ENCODE peak calls at places on chromosome 19, in four cellular contexts. O, S, N and T are unnamed samples.

GRCh38 chr19:39178296-39179006 is 18.3 kb upstream of the NCCRP1 start:
- DNase-seq in O (no peak), S (no peak), N (no peak), T (no peak)

GRCh38 chr19:14582894-14583340 is at the start of gene CLEC17A:
- DNase-seq in O (no peak), S (no peak), N (no peak), T (no peak)

GRCh38 chr19:2503521-2504109 is 27.7 kb downstream of the GADD45B start:
- DNase-seq in O (no peak), S (no peak), N (no peak), T (peak)

GRCh38 chr19:31113250-31113685 is 236.0 kb downstream of the TSHZ3 start:
- DNase-seq in O (no peak), S (no peak), N (no peak), T (no peak)

GRCh38 chr19:35851213-35852028 is 883 bp downstream of the NPHS1 start:
- DNase-seq in O (no peak), S (no peak), N (no peak), T (no peak)

GRCh38 chr19:12496480-12496879 is 11.9 kb upstream of the ZNF709 start:
- DNase-seq in O (no peak), S (no peak), N (no peak), T (no peak)

GRCh38 chr19:16076154-16076957 is at the start of gene TPM4:
- DNase-seq in O (peak), S (peak), N (peak), T (peak)

GRCh38 chr19:5697890-5698634 is 8.0 kb downstream of the RPL36 start:
- DNase-seq in O (no peak), S (no peak), N (no peak), T (no peak)

GRCh38 chr19:47035127-47035494 is 13.3 kb downstream of the TMEM160 start:
- DNase-seq in O (no peak), S (no peak), N (no peak), T (no peak)

GRCh38 chr19:35013047-35013819 is 13.1 kb downstream of the GRAMD1A start:
- DNase-seq in O (peak), S (peak), N (no peak), T (peak)

GRCh38 chr19:934865-935422 is 9.1 kb downstream of the ARID3A start:
- DNase-seq in O (peak), S (peak), N (no peak), T (no peak)

GRCh38 chr19:933553-933882 is 7.7 kb downstream of the ARID3A start:
- DNase-seq in O (no peak), S (no peak), N (no peak), T (no peak)

GRCh38 chr19:936175-936546 is 10.3 kb downstream of the ARID3A start:
- DNase-seq in O (no peak), S (no peak), N (no peak), T (no peak)

GRCh38 chr19:932647-933552 is 7.1 kb downstream of the ARID3A start:
- DNase-seq in O (peak), S (peak), N (no peak), T (peak)

DNA sequence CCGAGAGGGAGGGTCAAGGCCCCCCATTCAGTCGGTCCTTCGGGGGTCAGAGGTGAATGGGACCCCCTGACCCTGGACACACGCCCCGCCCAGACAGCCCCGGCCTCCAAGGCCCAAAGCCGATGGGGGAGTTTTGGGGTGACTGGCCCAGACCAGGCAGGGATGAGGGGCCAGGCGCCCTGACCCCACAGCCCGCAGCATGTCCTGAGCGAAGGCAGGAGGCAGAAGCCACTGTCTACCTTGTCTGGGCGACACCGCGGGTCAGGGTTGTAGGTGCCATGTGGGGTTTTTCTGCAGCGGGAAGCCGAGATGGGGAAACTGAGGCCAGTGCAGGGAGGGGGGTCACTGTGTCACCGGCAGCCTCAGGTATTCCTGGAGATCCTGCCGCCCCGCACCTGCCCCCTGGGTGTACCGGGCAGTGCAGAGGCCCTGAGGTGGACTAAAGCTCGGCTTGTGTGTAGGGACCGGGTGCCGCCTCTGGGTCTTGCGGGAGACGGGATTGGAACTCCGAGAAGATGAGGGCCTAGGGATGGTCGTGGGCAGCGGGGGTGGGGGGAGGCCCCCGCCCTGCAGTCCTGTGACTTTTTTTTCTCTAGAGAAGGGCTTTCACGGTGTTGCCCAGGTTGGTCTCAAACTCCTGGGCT is 8.5 kb downstream of the ARID3A start:
- DNase-seq in O (no peak), S (no peak), N (no peak), T (no peak)
- H3K27ac ChIP-seq in O (peak), S (peak), N (peak), T (no peak)

DNA sequence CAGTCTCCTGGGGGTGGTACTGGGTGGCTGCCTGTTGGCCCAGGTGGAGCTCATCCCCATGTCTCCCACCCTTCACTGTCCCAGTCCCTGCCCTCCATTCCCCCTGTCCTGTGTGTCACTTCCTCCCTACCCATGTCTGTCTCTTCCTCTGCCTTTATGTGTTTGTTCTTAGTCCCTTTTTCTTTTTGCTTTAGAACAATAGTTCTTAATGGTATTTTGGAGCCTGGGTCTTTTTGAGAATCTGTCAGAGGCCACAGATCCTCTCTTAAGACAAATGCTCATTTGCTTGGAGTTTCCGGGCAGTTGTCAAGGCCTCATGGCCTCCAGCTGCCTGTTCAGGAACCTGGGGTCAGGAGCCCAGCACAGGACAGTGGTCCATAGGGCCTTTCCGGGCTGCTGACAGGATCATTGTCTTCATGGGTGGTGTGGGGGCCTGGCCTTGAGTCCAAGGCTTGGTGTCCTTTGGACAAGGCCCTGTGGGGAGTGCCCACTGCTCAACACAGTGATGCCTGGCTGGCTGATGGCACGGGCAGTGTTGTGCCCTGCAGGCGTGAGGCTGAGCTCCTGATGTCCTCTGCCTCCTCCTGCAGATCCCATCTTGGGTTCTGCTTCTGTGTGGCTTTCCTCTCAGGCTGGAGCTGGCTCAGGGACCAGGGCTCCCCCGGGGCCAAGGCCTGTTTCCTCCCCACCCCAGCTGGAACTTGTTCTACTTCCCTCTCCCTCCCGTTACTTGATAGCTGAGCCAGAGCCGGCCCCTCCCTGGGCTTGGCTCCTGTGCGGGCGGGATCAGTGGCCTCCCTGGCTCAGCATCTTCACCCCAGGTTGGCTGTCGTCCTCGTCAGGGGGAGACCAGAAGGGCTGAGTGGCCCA is 3.5 kb downstream of the EGLN2 start:
- DNase-seq in O (peak), S (peak), N (no peak), T (no peak)
- H3K4me3 ChIP-seq in O (peak), S (peak), N (peak), T (peak)

GRCh38 chr19:50515168-50515561 is 1.5 kb upstream of the ASPDH start:
- DNase-seq in O (no peak), S (no peak), N (no peak), T (no peak)

GRCh38 chr19:50512999-50513745 is 541 bp downstream of the ASPDH start:
- DNase-seq in O (no peak), S (no peak), N (peak), T (no peak)

GRCh38 chr19:50512112-50512998 is 1.4 kb downstream of the ASPDH start:
- DNase-seq in O (no peak), S (no peak), N (peak), T (no peak)

GRCh38 chr19:50514346-50515167 is 844 bp upstream of the ASPDH start:
- DNase-seq in O (no peak), S (no peak), N (peak), T (peak)

GRCh38 chr19:50513746-50514345 is at the start of gene ASPDH:
- DNase-seq in O (no peak), S (no peak), N (peak), T (no peak)
- H3K27ac ChIP-seq in O (no peak), S (peak), N (peak), T (no peak)

GRCh38 chr19:17687857-17688784 is at the start of gene UNC13A:
- DNase-seq in O (peak), S (no peak), N (peak), T (peak)
- H3K4me3 ChIP-seq in O (no peak), S (no peak), N (peak), T (no peak)

DNA sequence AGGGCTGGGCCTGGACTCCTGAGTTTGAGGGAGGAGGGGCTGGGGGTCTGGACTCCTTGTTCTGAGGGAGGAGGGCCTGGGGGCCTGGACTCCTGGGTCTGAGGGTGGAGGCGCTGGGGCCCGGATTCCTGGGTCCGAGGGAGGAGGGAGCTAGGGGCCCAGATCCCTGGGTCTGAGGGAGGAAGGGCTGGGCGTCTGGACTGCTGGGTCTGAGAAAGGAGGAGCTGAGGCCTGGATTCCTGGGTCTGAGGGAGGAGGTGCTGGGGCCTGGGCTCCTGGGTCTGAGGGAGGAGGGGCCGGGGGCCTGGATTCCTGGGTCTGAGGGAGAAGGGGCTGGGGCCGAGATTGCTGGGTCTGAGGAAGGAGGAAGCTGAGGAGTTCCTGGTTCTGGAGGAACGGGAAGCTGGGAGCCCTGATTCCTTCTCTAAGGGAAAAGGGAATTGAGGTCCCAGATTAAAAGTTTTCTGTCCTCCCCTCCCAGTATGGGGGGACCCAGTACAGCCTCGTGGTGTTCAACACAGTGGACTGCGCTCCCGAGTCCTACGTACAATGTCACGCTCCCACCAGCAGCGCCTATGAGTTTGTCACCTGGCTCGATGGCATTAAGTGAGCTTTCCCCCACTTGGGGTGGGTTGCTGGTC is 722 bp downstream of the MED25 start:
- DNase-seq in O (no peak), S (no peak), N (no peak), T (no peak)
- H3K27ac ChIP-seq in O (peak), S (peak), N (no peak), T (peak)